ENCODE peak calls at places on chromosomes 16 and 17, in five cellular contexts. One of them, this sample, is unnamed.

GRCh38 chr16:77467929-77468328 is 33.1 kb upstream of the ADAMTS18 start:
- DNase-seq in stimulated activated CD8-positive, alpha-beta memory T cell treated with anti-CD3 and anti-CD28 coated beads, Interleukin-4, amount 100 ng/mL, for 24 hours: no peak
- DNase-seq in activated CD4-positive, alpha-beta T cell treated with anti-CD3 and anti-CD28 coated beads for 48 hours: no peak
- DNase-seq in activated T-helper 9 cell treated with anti-CD3 and anti-CD28 coated beads, Interleukin-2, amount 50 U/mL, for 16 hours: no peak
- DNase-seq in fibroblast of pulmonary artery: no peak
- DNase-seq in this sample: no peak

GRCh38 chr16:22847100-22847499 is 33.1 kb downstream of the HS3ST2 start:
- DNase-seq in stimulated activated CD8-positive, alpha-beta memory T cell treated with anti-CD3 and anti-CD28 coated beads, Interleukin-4, amount 100 ng/mL, for 24 hours: no peak
- DNase-seq in activated CD4-positive, alpha-beta T cell treated with anti-CD3 and anti-CD28 coated beads for 48 hours: no peak
- DNase-seq in activated T-helper 9 cell treated with anti-CD3 and anti-CD28 coated beads, Interleukin-2, amount 50 U/mL, for 16 hours: no peak
- DNase-seq in fibroblast of pulmonary artery: no peak
- DNase-seq in this sample: no peak

GRCh38 chr17:15490634-15491261 is 23.3 kb upstream of the CDRT4 start:
- DNase-seq in stimulated activated CD8-positive, alpha-beta memory T cell treated with anti-CD3 and anti-CD28 coated beads, Interleukin-4, amount 100 ng/mL, for 24 hours: peak
- DNase-seq in activated CD4-positive, alpha-beta T cell treated with anti-CD3 and anti-CD28 coated beads for 48 hours: peak
- DNase-seq in activated T-helper 9 cell treated with anti-CD3 and anti-CD28 coated beads, Interleukin-2, amount 50 U/mL, for 16 hours: no peak
- DNase-seq in fibroblast of pulmonary artery: peak
- DNase-seq in this sample: no peak

GRCh38 chr16:79430129-79430789 is 170.3 kb downstream of the MAF start:
- DNase-seq in stimulated activated CD8-positive, alpha-beta memory T cell treated with anti-CD3 and anti-CD28 coated beads, Interleukin-4, amount 100 ng/mL, for 24 hours: no peak
- DNase-seq in activated CD4-positive, alpha-beta T cell treated with anti-CD3 and anti-CD28 coated beads for 48 hours: no peak
- DNase-seq in activated T-helper 9 cell treated with anti-CD3 and anti-CD28 coated beads, Interleukin-2, amount 50 U/mL, for 16 hours: no peak
- DNase-seq in fibroblast of pulmonary artery: no peak
- DNase-seq in this sample: no peak

GRCh38 chr17:8345052-8345690 is 5.5 kb downstream of the ODF4 start:
- DNase-seq in stimulated activated CD8-positive, alpha-beta memory T cell treated with anti-CD3 and anti-CD28 coated beads, Interleukin-4, amount 100 ng/mL, for 24 hours: no peak
- DNase-seq in activated CD4-positive, alpha-beta T cell treated with anti-CD3 and anti-CD28 coated beads for 48 hours: peak
- DNase-seq in activated T-helper 9 cell treated with anti-CD3 and anti-CD28 coated beads, Interleukin-2, amount 50 U/mL, for 16 hours: no peak
- DNase-seq in fibroblast of pulmonary artery: no peak
- DNase-seq in this sample: no peak

GRCh38 chr17:43601280-43602050 is 55.3 kb upstream of the ETV4 start:
- DNase-seq in stimulated activated CD8-positive, alpha-beta memory T cell treated with anti-CD3 and anti-CD28 coated beads, Interleukin-4, amount 100 ng/mL, for 24 hours: no peak
- DNase-seq in activated CD4-positive, alpha-beta T cell treated with anti-CD3 and anti-CD28 coated beads for 48 hours: no peak
- DNase-seq in activated T-helper 9 cell treated with anti-CD3 and anti-CD28 coated beads, Interleukin-2, amount 50 U/mL, for 16 hours: no peak
- DNase-seq in fibroblast of pulmonary artery: peak
- DNase-seq in this sample: no peak

GRCh38 chr17:66834919-66835454 is at the start of gene CACNG5:
- DNase-seq in stimulated activated CD8-positive, alpha-beta memory T cell treated with anti-CD3 and anti-CD28 coated beads, Interleukin-4, amount 100 ng/mL, for 24 hours: no peak
- DNase-seq in activated CD4-positive, alpha-beta T cell treated with anti-CD3 and anti-CD28 coated beads for 48 hours: no peak
- DNase-seq in activated T-helper 9 cell treated with anti-CD3 and anti-CD28 coated beads, Interleukin-2, amount 50 U/mL, for 16 hours: no peak
- DNase-seq in fibroblast of pulmonary artery: no peak
- DNase-seq in this sample: no peak

GRCh38 chr17:2755941-2756724 is 6.7 kb upstream of the CCDC92B start:
- DNase-seq in stimulated activated CD8-positive, alpha-beta memory T cell treated with anti-CD3 and anti-CD28 coated beads, Interleukin-4, amount 100 ng/mL, for 24 hours: no peak
- DNase-seq in activated CD4-positive, alpha-beta T cell treated with anti-CD3 and anti-CD28 coated beads for 48 hours: no peak
- DNase-seq in activated T-helper 9 cell treated with anti-CD3 and anti-CD28 coated beads, Interleukin-2, amount 50 U/mL, for 16 hours: no peak
- DNase-seq in fibroblast of pulmonary artery: no peak
- DNase-seq in this sample: no peak

GRCh38 chr16:85428168-85428898 is 184.8 kb upstream of the GSE1 start:
- DNase-seq in stimulated activated CD8-positive, alpha-beta memory T cell treated with anti-CD3 and anti-CD28 coated beads, Interleukin-4, amount 100 ng/mL, for 24 hours: peak
- DNase-seq in activated CD4-positive, alpha-beta T cell treated with anti-CD3 and anti-CD28 coated beads for 48 hours: peak
- DNase-seq in activated T-helper 9 cell treated with anti-CD3 and anti-CD28 coated beads, Interleukin-2, amount 50 U/mL, for 16 hours: no peak
- DNase-seq in fibroblast of pulmonary artery: peak
- DNase-seq in this sample: peak

GRCh38 chr16:29014561-29015029 is 29.7 kb downstream of the LAT start:
- DNase-seq in stimulated activated CD8-positive, alpha-beta memory T cell treated with anti-CD3 and anti-CD28 coated beads, Interleukin-4, amount 100 ng/mL, for 24 hours: no peak
- DNase-seq in activated CD4-positive, alpha-beta T cell treated with anti-CD3 and anti-CD28 coated beads for 48 hours: no peak
- DNase-seq in activated T-helper 9 cell treated with anti-CD3 and anti-CD28 coated beads, Interleukin-2, amount 50 U/mL, for 16 hours: no peak
- DNase-seq in fibroblast of pulmonary artery: no peak
- DNase-seq in this sample: no peak

GRCh38 chr16:13426279-13426678 is 493.7 kb upstream of the ERCC4 start:
- DNase-seq in stimulated activated CD8-positive, alpha-beta memory T cell treated with anti-CD3 and anti-CD28 coated beads, Interleukin-4, amount 100 ng/mL, for 24 hours: no peak
- DNase-seq in activated CD4-positive, alpha-beta T cell treated with anti-CD3 and anti-CD28 coated beads for 48 hours: no peak
- DNase-seq in activated T-helper 9 cell treated with anti-CD3 and anti-CD28 coated beads, Interleukin-2, amount 50 U/mL, for 16 hours: no peak
- DNase-seq in fibroblast of pulmonary artery: no peak
- DNase-seq in this sample: no peak

GRCh38 chr16:84842516-84843148 is 22.8 kb downstream of the CRISPLD2 start:
- DNase-seq in stimulated activated CD8-positive, alpha-beta memory T cell treated with anti-CD3 and anti-CD28 coated beads, Interleukin-4, amount 100 ng/mL, for 24 hours: no peak
- DNase-seq in activated CD4-positive, alpha-beta T cell treated with anti-CD3 and anti-CD28 coated beads for 48 hours: no peak
- DNase-seq in activated T-helper 9 cell treated with anti-CD3 and anti-CD28 coated beads, Interleukin-2, amount 50 U/mL, for 16 hours: no peak
- DNase-seq in fibroblast of pulmonary artery: no peak
- DNase-seq in this sample: no peak

GRCh38 chr16:54136276-54136625 is 150.3 kb downstream of the IRX3 start:
- DNase-seq in stimulated activated CD8-positive, alpha-beta memory T cell treated with anti-CD3 and anti-CD28 coated beads, Interleukin-4, amount 100 ng/mL, for 24 hours: no peak
- DNase-seq in activated CD4-positive, alpha-beta T cell treated with anti-CD3 and anti-CD28 coated beads for 48 hours: no peak
- DNase-seq in activated T-helper 9 cell treated with anti-CD3 and anti-CD28 coated beads, Interleukin-2, amount 50 U/mL, for 16 hours: no peak
- DNase-seq in fibroblast of pulmonary artery: peak
- DNase-seq in this sample: no peak

GRCh38 chr17:77825621-77826020 is 132.9 kb upstream of the TNRC6C start:
- DNase-seq in stimulated activated CD8-positive, alpha-beta memory T cell treated with anti-CD3 and anti-CD28 coated beads, Interleukin-4, amount 100 ng/mL, for 24 hours: no peak
- DNase-seq in activated CD4-positive, alpha-beta T cell treated with anti-CD3 and anti-CD28 coated beads for 48 hours: no peak
- DNase-seq in activated T-helper 9 cell treated with anti-CD3 and anti-CD28 coated beads, Interleukin-2, amount 50 U/mL, for 16 hours: no peak
- DNase-seq in fibroblast of pulmonary artery: no peak
- DNase-seq in this sample: no peak

GRCh38 chr17:42865638-42866094 is 14.7 kb downstream of the AOC3 start:
- DNase-seq in stimulated activated CD8-positive, alpha-beta memory T cell treated with anti-CD3 and anti-CD28 coated beads, Interleukin-4, amount 100 ng/mL, for 24 hours: no peak
- DNase-seq in activated CD4-positive, alpha-beta T cell treated with anti-CD3 and anti-CD28 coated beads for 48 hours: no peak
- DNase-seq in activated T-helper 9 cell treated with anti-CD3 and anti-CD28 coated beads, Interleukin-2, amount 50 U/mL, for 16 hours: no peak
- DNase-seq in fibroblast of pulmonary artery: no peak
- DNase-seq in this sample: no peak

GRCh38 chr16:48810436-48810802 is 200.4 kb upstream of the N4BP1 start:
- DNase-seq in stimulated activated CD8-positive, alpha-beta memory T cell treated with anti-CD3 and anti-CD28 coated beads, Interleukin-4, amount 100 ng/mL, for 24 hours: no peak
- DNase-seq in activated CD4-positive, alpha-beta T cell treated with anti-CD3 and anti-CD28 coated beads for 48 hours: no peak
- DNase-seq in activated T-helper 9 cell treated with anti-CD3 and anti-CD28 coated beads, Interleukin-2, amount 50 U/mL, for 16 hours: no peak
- DNase-seq in fibroblast of pulmonary artery: no peak
- DNase-seq in this sample: no peak

GRCh38 chr17:29619251-29619650 is 3.5 kb downstream of the CORO6 start:
- DNase-seq in stimulated activated CD8-positive, alpha-beta memory T cell treated with anti-CD3 and anti-CD28 coated beads, Interleukin-4, amount 100 ng/mL, for 24 hours: no peak
- DNase-seq in activated CD4-positive, alpha-beta T cell treated with anti-CD3 and anti-CD28 coated beads for 48 hours: peak
- DNase-seq in activated T-helper 9 cell treated with anti-CD3 and anti-CD28 coated beads, Interleukin-2, amount 50 U/mL, for 16 hours: no peak
- DNase-seq in fibroblast of pulmonary artery: peak
- DNase-seq in this sample: no peak

GRCh38 chr16:19123535-19124178 is 9.9 kb downstream of the ITPRIPL2 start:
- DNase-seq in stimulated activated CD8-positive, alpha-beta memory T cell treated with anti-CD3 and anti-CD28 coated beads, Interleukin-4, amount 100 ng/mL, for 24 hours: no peak
- DNase-seq in activated CD4-positive, alpha-beta T cell treated with anti-CD3 and anti-CD28 coated beads for 48 hours: no peak
- DNase-seq in activated T-helper 9 cell treated with anti-CD3 and anti-CD28 coated beads, Interleukin-2, amount 50 U/mL, for 16 hours: no peak
- DNase-seq in fibroblast of pulmonary artery: no peak
- DNase-seq in this sample: no peak

GRCh38 chr17:44610871-44611270 is 45.4 kb upstream of the MEIOC start:
- DNase-seq in stimulated activated CD8-positive, alpha-beta memory T cell treated with anti-CD3 and anti-CD28 coated beads, Interleukin-4, amount 100 ng/mL, for 24 hours: no peak
- DNase-seq in activated CD4-positive, alpha-beta T cell treated with anti-CD3 and anti-CD28 coated beads for 48 hours: no peak
- DNase-seq in activated T-helper 9 cell treated with anti-CD3 and anti-CD28 coated beads, Interleukin-2, amount 50 U/mL, for 16 hours: no peak
- DNase-seq in fibroblast of pulmonary artery: peak
- DNase-seq in this sample: no peak

GRCh38 chr17:40318835-40319332 is 9.9 kb downstream of the RARA start:
- DNase-seq in stimulated activated CD8-positive, alpha-beta memory T cell treated with anti-CD3 and anti-CD28 coated beads, Interleukin-4, amount 100 ng/mL, for 24 hours: no peak
- DNase-seq in activated CD4-positive, alpha-beta T cell treated with anti-CD3 and anti-CD28 coated beads for 48 hours: no peak
- DNase-seq in activated T-helper 9 cell treated with anti-CD3 and anti-CD28 coated beads, Interleukin-2, amount 50 U/mL, for 16 hours: no peak
- DNase-seq in fibroblast of pulmonary artery: no peak
- DNase-seq in this sample: no peak

GRCh38 chr16:55678061-55678935 is 22.5 kb downstream of the SLC6A2 start:
- DNase-seq in stimulated activated CD8-positive, alpha-beta memory T cell treated with anti-CD3 and anti-CD28 coated beads, Interleukin-4, amount 100 ng/mL, for 24 hours: no peak
- DNase-seq in activated CD4-positive, alpha-beta T cell treated with anti-CD3 and anti-CD28 coated beads for 48 hours: no peak
- DNase-seq in activated T-helper 9 cell treated with anti-CD3 and anti-CD28 coated beads, Interleukin-2, amount 50 U/mL, for 16 hours: no peak
- DNase-seq in fibroblast of pulmonary artery: no peak
- DNase-seq in this sample: no peak

GRCh38 chr16:11560701-11561439 is 25.8 kb downstream of the LITAF start:
- DNase-seq in stimulated activated CD8-positive, alpha-beta memory T cell treated with anti-CD3 and anti-CD28 coated beads, Interleukin-4, amount 100 ng/mL, for 24 hours: peak
- DNase-seq in activated CD4-positive, alpha-beta T cell treated with anti-CD3 and anti-CD28 coated beads for 48 hours: peak
- DNase-seq in activated T-helper 9 cell treated with anti-CD3 and anti-CD28 coated beads, Interleukin-2, amount 50 U/mL, for 16 hours: peak
- DNase-seq in fibroblast of pulmonary artery: no peak
- DNase-seq in this sample: no peak

GRCh38 chr17:73592531-73592961 is 51.7 kb downstream of the SDK2 start:
- DNase-seq in stimulated activated CD8-positive, alpha-beta memory T cell treated with anti-CD3 and anti-CD28 coated beads, Interleukin-4, amount 100 ng/mL, for 24 hours: no peak
- DNase-seq in activated CD4-positive, alpha-beta T cell treated with anti-CD3 and anti-CD28 coated beads for 48 hours: peak
- DNase-seq in activated T-helper 9 cell treated with anti-CD3 and anti-CD28 coated beads, Interleukin-2, amount 50 U/mL, for 16 hours: no peak
- DNase-seq in fibroblast of pulmonary artery: no peak
- DNase-seq in this sample: no peak

GRCh38 chr17:55462711-55463110 is 41.1 kb upstream of the MMD start:
- DNase-seq in stimulated activated CD8-positive, alpha-beta memory T cell treated with anti-CD3 and anti-CD28 coated beads, Interleukin-4, amount 100 ng/mL, for 24 hours: no peak
- DNase-seq in activated CD4-positive, alpha-beta T cell treated with anti-CD3 and anti-CD28 coated beads for 48 hours: no peak
- DNase-seq in activated T-helper 9 cell treated with anti-CD3 and anti-CD28 coated beads, Interleukin-2, amount 50 U/mL, for 16 hours: no peak
- DNase-seq in fibroblast of pulmonary artery: no peak
- DNase-seq in this sample: no peak

GRCh38 chr17:78022425-78022824 is 63.9 kb downstream of the TNRC6C start:
- DNase-seq in stimulated activated CD8-positive, alpha-beta memory T cell treated with anti-CD3 and anti-CD28 coated beads, Interleukin-4, amount 100 ng/mL, for 24 hours: no peak
- DNase-seq in activated CD4-positive, alpha-beta T cell treated with anti-CD3 and anti-CD28 coated beads for 48 hours: no peak
- DNase-seq in activated T-helper 9 cell treated with anti-CD3 and anti-CD28 coated beads, Interleukin-2, amount 50 U/mL, for 16 hours: no peak
- DNase-seq in fibroblast of pulmonary artery: no peak
- DNase-seq in this sample: no peak

GRCh38 chr16:35732046-35732810 is 2272.8 kb downstream of the TP53TG3F start:
- DNase-seq in stimulated activated CD8-positive, alpha-beta memory T cell treated with anti-CD3 and anti-CD28 coated beads, Interleukin-4, amount 100 ng/mL, for 24 hours: no peak
- DNase-seq in activated CD4-positive, alpha-beta T cell treated with anti-CD3 and anti-CD28 coated beads for 48 hours: no peak
- DNase-seq in activated T-helper 9 cell treated with anti-CD3 and anti-CD28 coated beads, Interleukin-2, amount 50 U/mL, for 16 hours: no peak
- DNase-seq in fibroblast of pulmonary artery: no peak
- DNase-seq in this sample: no peak

GRCh38 chr16:87203060-87203656 is 114.0 kb downstream of the C16orf95 start:
- DNase-seq in stimulated activated CD8-positive, alpha-beta memory T cell treated with anti-CD3 and anti-CD28 coated beads, Interleukin-4, amount 100 ng/mL, for 24 hours: peak
- DNase-seq in activated CD4-positive, alpha-beta T cell treated with anti-CD3 and anti-CD28 coated beads for 48 hours: peak
- DNase-seq in activated T-helper 9 cell treated with anti-CD3 and anti-CD28 coated beads, Interleukin-2, amount 50 U/mL, for 16 hours: no peak
- DNase-seq in fibroblast of pulmonary artery: peak
- DNase-seq in this sample: no peak

GRCh38 chr16:58515125-58515870 is at the start of gene SETD6:
- DNase-seq in stimulated activated CD8-positive, alpha-beta memory T cell treated with anti-CD3 and anti-CD28 coated beads, Interleukin-4, amount 100 ng/mL, for 24 hours: peak
- DNase-seq in activated CD4-positive, alpha-beta T cell treated with anti-CD3 and anti-CD28 coated beads for 48 hours: peak
- DNase-seq in activated T-helper 9 cell treated with anti-CD3 and anti-CD28 coated beads, Interleukin-2, amount 50 U/mL, for 16 hours: peak
- DNase-seq in fibroblast of pulmonary artery: peak
- DNase-seq in this sample: peak

This sample was measured in CD14-positive monocyte.